ENCODE peak calls at places on chromosomes 11 and 22, in six cellular contexts. E, W, U, Z, M and Y are unnamed samples.

GRCh38 chr11:13775471-13775870 is 107.0 kb downstream of the FAR1 start:
- DNase-seq in E (peak; percentile 49), W (no peak), U (peak; percentile 9), Z (no peak), M (no peak), Y (no peak)

GRCh38 chr22:50621491-50621880 is 6.5 kb downstream of the ARSA start:
- DNase-seq in E (no peak), W (no peak), U (no peak), Z (no peak), M (no peak), Y (no peak)

GRCh38 chr11:44944181-44944852 is 6.4 kb downstream of the TP53I11 start:
- DNase-seq in E (no peak), W (no peak), U (no peak), Z (no peak), M (no peak), Y (no peak)

GRCh38 chr11:108961095-108961494 is 296.2 kb downstream of the DDX10 start:
- DNase-seq in E (no peak), W (no peak), U (no peak), Z (no peak), M (no peak), Y (no peak)

GRCh38 chr22:20312396-20313191 is 7.3 kb downstream of the DGCR6L start:
- DNase-seq in E (peak; percentile 14), W (no peak), U (no peak), Z (no peak), M (no peak), Y (peak; percentile 49)

GRCh38 chr22:41140365-41140957 is 48.1 kb downstream of the EP300 start:
- DNase-seq in E (no peak), W (no peak), U (no peak), Z (no peak), M (no peak), Y (peak; percentile 44)

GRCh38 chr11:119902656-119903181 is 173.7 kb upstream of the NECTIN1 start:
- DNase-seq in E (peak; percentile 51), W (no peak), U (no peak), Z (no peak), M (no peak), Y (no peak)

GRCh38 chr11:8604078-8604723 is 10.2 kb upstream of the STK33 start:
- DNase-seq in E (peak; percentile 69), W (peak; percentile 74), U (peak; percentile 97), Z (peak; percentile 99), M (no peak), Y (peak; percentile 70)

GRCh38 chr22:40055143-40055926 is 60.6 kb downstream of the FAM83F start:
- DNase-seq in E (no peak), W (no peak), U (no peak), Z (no peak), M (no peak), Y (no peak)

GRCh38 chr11:116312560-116313340 is 460.0 kb downstream of the BUD13 start:
- DNase-seq in E (peak; percentile 72), W (peak; percentile 63), U (peak; percentile 4), Z (no peak), M (no peak), Y (peak; percentile 84)

DNA sequence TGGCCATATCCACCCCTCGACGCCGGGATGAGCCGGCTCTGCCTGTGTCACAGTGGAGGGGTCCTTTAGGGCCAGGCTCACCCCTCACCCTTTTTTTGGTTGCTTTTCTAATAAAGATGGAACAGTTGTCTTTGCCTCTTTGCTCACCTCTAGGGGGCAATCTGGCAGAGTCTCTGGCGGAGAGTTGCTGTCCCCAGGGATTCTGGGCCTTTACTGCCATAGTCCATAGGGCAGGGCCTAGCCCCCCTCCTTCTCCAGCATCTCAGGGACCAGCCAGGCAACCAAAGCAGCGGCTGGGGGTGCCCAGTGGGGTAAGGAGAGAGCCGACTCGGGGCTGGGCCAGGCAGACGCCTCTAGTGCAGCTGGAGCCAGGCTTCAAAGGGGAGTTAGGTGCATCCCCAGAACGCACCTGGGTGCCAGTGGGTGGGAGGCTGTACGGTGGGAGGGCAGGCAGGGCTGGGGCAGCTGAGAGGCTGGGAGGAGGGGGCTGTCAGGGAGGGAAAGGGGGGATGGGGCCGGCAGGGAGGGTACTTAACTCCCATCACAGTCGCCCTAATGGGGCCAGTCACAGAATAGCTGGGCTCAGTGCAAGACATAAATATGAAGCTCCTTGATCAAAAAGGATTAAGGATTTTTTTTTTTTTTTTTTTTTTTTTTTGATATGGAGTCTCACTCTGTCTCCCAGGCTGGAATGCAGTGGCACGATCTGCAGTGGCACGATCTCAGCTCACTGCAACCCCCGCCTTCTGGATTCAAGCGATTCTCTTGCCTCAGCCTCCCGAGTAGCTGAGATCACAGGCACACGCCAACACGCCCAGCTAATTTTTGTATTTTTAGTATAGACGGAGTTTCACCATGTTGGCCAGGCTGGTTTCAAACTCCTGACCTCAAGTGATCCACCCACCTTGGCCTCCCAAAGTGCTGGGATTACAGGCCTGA is 2.5 kb upstream of the SUSD2 start:
- DNase-seq in E (no peak), W (no peak), U (no peak), Z (no peak), M (no peak), Y (peak; percentile 60)
- H3K27ac ChIP-seq in E (no peak overlapping the region), W (peak overlapping the region; percentile 23), U (peak overlapping the region; percentile 96), Z (no peak overlapping the region), M (no peak overlapping the region), Y (no peak overlapping the region)

DNA sequence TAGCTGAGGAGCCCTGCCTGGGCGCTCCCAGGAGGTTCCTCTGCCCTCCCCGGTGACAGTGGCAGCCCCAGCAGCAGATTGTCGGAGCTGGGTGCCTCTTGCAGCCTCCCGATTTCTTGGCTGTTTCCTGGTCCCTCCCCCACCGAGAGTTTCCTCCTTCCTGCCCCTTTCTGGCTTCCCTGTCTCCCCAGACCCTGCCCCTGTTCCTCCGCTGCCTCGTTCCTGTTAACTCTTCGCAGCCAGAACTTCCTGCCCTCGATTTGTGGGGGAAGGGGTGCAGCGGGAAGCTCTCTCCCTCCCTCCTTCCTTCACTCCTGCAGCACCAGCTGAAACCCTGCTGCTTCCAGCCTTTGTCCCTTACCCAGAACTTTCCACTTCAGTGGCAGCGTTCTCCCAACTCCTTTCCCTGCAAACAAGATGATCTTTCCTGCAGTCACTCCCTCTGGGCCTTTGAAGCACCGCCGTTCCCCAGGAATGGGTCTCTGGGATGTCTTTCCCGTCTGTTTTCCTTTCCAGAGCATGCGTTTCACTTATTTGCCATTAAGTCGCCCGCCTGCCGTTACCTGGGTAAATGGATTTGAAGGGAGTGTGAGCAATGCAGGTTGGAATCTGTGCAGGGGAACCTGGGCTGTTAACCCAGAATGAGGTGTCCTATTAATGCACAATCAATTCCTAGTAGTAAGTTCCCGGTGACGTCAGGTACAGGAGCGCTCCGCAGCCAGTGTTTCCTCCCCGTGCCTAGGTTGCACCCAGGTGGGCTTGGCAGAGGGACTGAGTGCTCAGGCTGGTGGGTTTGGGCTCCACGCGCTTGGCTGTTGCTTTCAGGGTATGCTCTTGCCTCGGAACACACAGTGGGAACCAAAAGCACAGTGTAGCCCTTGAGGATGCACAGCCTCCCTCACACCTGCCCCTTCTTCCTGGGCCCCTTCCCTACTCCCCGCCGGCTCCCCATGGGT is 4.3 kb downstream of the GRK2 start:
- DNase-seq in E (peak; percentile 71), W (peak; percentile 25), U (no peak), Z (no peak), M (no peak), Y (peak; percentile 77)
- H3K27ac ChIP-seq in E (peak overlapping the region; percentile 84), W (peak overlapping the region; percentile 70), U (peak overlapping the region; percentile 21), Z (peak overlapping the region; percentile 69), M (peak overlapping the region; percentile 66), Y (peak overlapping the region; percentile 66)

GRCh38 chr11:118401880-118402590 is 629 bp downstream of the ATP5MG start:
- DNase-seq in E (no peak), W (no peak), U (peak; percentile 10), Z (no peak), M (no peak), Y (no peak)

GRCh38 chr11:118396097-118396501 is 5.3 kb upstream of the ATP5MG start:
- DNase-seq in E (no peak), W (no peak), U (no peak), Z (no peak), M (no peak), Y (no peak)

GRCh38 chr11:118401151-118401879 is at the start of gene ATP5MG:
- DNase-seq in E (peak; percentile 94), W (peak; percentile 88), U (peak; percentile 87), Z (peak; percentile 97), M (peak; percentile 87), Y (peak; percentile 92)

GRCh38 chr11:118397448-118397847 is 4.0 kb upstream of the ATP5MG start:
- DNase-seq in E (no peak), W (no peak), U (no peak), Z (no peak), M (no peak), Y (no peak)

DNA sequence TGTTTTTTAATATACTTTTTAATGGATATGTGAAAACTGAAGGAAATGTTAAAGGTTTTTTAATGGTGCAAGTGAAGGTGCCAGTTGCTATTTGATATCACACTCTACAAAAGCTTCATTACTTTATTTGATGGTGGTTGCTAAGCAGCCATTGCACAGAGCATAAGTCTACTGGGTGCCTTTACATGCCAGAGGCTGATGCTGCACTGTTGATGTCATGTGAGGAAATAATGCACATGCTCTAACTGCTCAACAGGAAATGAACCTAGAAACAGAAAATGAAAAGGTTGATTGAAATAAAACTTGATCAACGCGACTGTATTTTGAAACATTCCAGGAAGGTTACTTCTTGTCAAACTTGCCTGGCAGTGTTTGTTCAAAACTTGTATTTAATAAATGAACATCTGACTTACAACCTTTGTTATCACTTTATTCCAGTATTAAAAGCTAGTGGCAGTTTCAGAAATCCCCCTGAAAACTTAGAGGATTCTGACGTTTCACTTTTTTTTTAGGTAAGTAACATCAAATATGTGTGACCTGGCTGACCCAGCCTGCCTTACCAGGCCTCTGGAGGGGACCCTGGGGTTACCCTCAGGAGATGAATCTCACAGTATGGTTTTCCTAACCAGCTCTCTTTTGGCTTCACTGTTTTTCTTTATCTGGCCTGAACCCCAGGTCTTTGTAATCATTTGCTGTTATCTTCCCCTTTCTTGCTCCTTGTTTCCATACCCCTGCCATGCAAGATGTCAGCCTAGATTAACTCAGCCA is 2.4 kb upstream of the ATP5MG start:
- DNase-seq in E (no peak), W (no peak), U (no peak), Z (no peak), M (peak; percentile 43), Y (no peak)
- H3K27ac ChIP-seq in E (peak overlapping the region; percentile 30), W (no peak overlapping the region), U (no peak overlapping the region), Z (peak overlapping the region; percentile 97), M (peak overlapping the region; percentile 91), Y (peak overlapping the region; percentile 24)

GRCh38 chr22:31447337-31447736 is 42.3 kb downstream of the EIF4ENIF1 start:
- DNase-seq in E (no peak), W (no peak), U (no peak), Z (no peak), M (no peak), Y (no peak)
- H3K27ac ChIP-seq in E (no peak overlapping the region), W (no peak overlapping the region), U (no peak overlapping the region), Z (no peak overlapping the region), M (no peak overlapping the region), Y (no peak overlapping the region)